ENCODE peak calls at places on chromosomes 4 and X, in eight cellular contexts. H, O, V, Y, I, J, W and X are unnamed samples.
A peak's percentile ranks its signal among the peaks of the same experiment; 100 is the strongest.

GRCh38 chr4:90127223-90127705 is at the start of gene CCSER1:
- DNase-seq in I (no peak), J (peak; percentile 7), Y (peak; percentile 48), O (peak; percentile 75), H (peak; percentile 22), V (peak; percentile 69), W (peak; percentile 67), X (peak; percentile 89)

GRCh38 chrX:153707406-153707805 is 16.8 kb downstream of the BCAP31 start:
- DNase-seq in H (no peak), W (no peak), J (no peak), V (no peak), Y (no peak), O (no peak), I (no peak), X (no peak)

GRCh38 chrX:7074135-7074907 is 73.2 kb upstream of the STS start:
- DNase-seq in I (no peak), O (no peak), V (no peak), J (no peak), H (no peak), W (no peak), Y (no peak), X (no peak)

GRCh38 chrX:105564536-105564935 is 257.8 kb upstream of the NRK start:
- DNase-seq in Y (no peak), W (no peak), H (no peak), V (no peak), O (no peak), I (peak; percentile 11), J (peak; percentile 90), X (no peak)

GRCh38 chr4:110787781-110788180 is 164.9 kb upstream of the PITX2 start:
- DNase-seq in I (no peak), W (no peak), O (no peak), V (no peak), J (peak; percentile 20), H (no peak), Y (no peak), X (no peak)

GRCh38 chrX:36214924-36215323 is 295.4 kb downstream of the CFAP47 start:
- DNase-seq in J (no peak), O (no peak), Y (no peak), V (no peak), W (no peak), I (no peak), H (no peak), X (no peak)

GRCh38 chr4:141338238-141338637 is 117.5 kb downstream of the ZNF330 start:
- DNase-seq in I (no peak), O (no peak), Y (no peak), H (no peak), V (no peak), J (no peak), W (no peak), X (no peak)

GRCh38 chrX:97389761-97390192 is 506.1 kb downstream of the RPA4 start:
- DNase-seq in I (peak; percentile 13), H (peak; percentile 55), W (no peak), O (no peak), V (peak; percentile 33), Y (no peak), J (peak; percentile 88), X (no peak)

GRCh38 chr4:65791111-65791806 is 121.0 kb upstream of the EPHA5 start:
- DNase-seq in Y (no peak), W (no peak), V (no peak), I (no peak), J (peak; percentile 59), O (no peak), H (no peak), X (no peak)

GRCh38 chr4:8547108-8547911 is 32.9 kb upstream of the GPR78 start:
- DNase-seq in O (no peak), H (peak; percentile 35), Y (peak; percentile 67), V (no peak), W (no peak), J (peak; percentile 84), I (peak; percentile 72), X (no peak)

GRCh38 chrX:130669233-130669632 is 233.8 kb downstream of the ENOX2 start:
- DNase-seq in H (no peak), V (no peak), I (no peak), Y (no peak), W (no peak), J (peak; percentile 51), O (no peak), X (no peak)

GRCh38 chrX:100928660-100929613 is at the start of gene XKRX:
- DNase-seq in J (peak; percentile 11), W (peak; percentile 35), I (no peak), H (peak; percentile 23), V (peak; percentile 53), Y (peak; percentile 40), O (peak; percentile 33), X (peak; percentile 75)

GRCh38 chrX:150575415-150575814 is 7.0 kb downstream of the MTM1 start:
- DNase-seq in W (no peak), Y (no peak), V (peak; percentile 68), J (peak; percentile 55), I (no peak), O (no peak), H (peak; percentile 36), X (no peak)

GRCh38 chrX:13120017-13120416 is 75.6 kb upstream of the FAM9C start:
- DNase-seq in V (peak; percentile 17), O (no peak), H (peak; percentile 77), W (no peak), J (peak; percentile 43), Y (no peak), I (no peak), X (peak; percentile 47)

GRCh38 chrX:39595977-39596376 is 501.8 kb downstream of the BCOR start:
- DNase-seq in H (no peak), Y (no peak), W (no peak), J (no peak), O (no peak), V (no peak), I (no peak), X (no peak)

GRCh38 chrX:39596437-39596836 is 501.3 kb downstream of the BCOR start:
- DNase-seq in V (no peak), I (no peak), W (no peak), H (no peak), Y (no peak), J (no peak), O (no peak), X (no peak)

GRCh38 chrX:39592776-39593175 is 505.0 kb downstream of the BCOR start:
- DNase-seq in H (no peak), I (no peak), V (no peak), Y (no peak), W (no peak), O (no peak), J (peak; percentile 26), X (no peak)

GRCh38 chrX:39591099-39591498 is 506.7 kb downstream of the BCOR start:
- DNase-seq in W (no peak), H (no peak), Y (no peak), I (no peak), O (no peak), V (no peak), J (no peak), X (no peak)
- TF ChIP-seq CTCF in W (no peak), H (no peak), Y (no peak), I (no peak), O (no peak), V (no peak), J (no peak), X (no peak)

DNA sequence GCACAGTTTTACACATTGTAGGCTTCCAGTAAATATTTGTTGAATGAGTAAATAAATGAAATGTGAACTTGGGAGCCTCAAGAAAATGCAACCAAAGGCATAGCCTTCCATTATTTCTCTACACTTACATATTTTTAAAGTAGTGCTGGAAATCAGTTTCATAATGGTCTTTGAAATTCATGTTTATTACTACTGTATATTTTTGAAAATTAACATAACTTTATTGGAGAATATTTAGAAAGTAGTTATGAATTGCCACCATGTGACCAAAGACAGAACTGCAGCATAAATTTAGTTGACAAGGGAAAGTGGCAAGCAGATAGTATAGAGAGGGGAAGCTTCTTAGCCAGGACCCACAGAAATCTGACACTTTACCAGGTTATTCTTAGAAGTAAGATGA is 6.4 kb downstream of the TCEAL8 start:
- DNase-seq in Y (peak; percentile 18), H (peak; percentile 16), V (no peak), I (peak; percentile 27), O (no peak), W (no peak), J (peak; percentile 30), X (no peak)
- TF ChIP-seq CTCF in Y (peak; percentile 36), H (no peak), V (no peak), I (peak; percentile 21), O (peak; percentile 57), W (peak; percentile 48), J (peak; percentile 49), X (peak; percentile 39)

GRCh38 chrX:103464071-103464773 is 55.1 kb downstream of the RAB40A start:
- DNase-seq in J (peak; percentile 69), O (peak; percentile 37), Y (peak; percentile 25), V (peak; percentile 13), I (peak; percentile 30), H (peak; percentile 54), W (no peak), X (no peak)
- TF ChIP-seq CTCF in J (peak; percentile 63), O (no peak), Y (peak; percentile 44), V (no peak), I (peak; percentile 45), H (no peak), W (peak; percentile 46), X (peak; percentile 9)

DNA sequence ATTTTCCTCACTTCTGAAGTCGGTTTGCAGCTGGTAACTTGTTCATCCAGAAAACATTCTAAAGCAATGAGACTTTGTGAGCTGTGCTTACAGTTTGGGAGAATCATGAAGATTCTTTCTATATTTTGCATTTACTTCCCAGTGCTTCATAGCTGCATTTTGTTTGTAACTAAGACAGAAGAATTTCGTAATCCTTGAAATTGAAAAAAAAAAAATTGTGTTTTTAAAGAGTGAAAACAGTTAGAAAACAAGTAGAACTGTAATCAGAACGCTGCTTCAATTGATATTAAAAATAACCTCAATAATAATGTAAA is 392.4 kb downstream of the UNC5C start:
- DNase-seq in Y (no peak), J (no peak), O (no peak), V (no peak), W (no peak), I (no peak), H (no peak), X (no peak)
- TF ChIP-seq CTCF in Y (no peak), J (no peak), O (peak; percentile 24), V (no peak), W (no peak), I (no peak), H (no peak), X (no peak)

DNA sequence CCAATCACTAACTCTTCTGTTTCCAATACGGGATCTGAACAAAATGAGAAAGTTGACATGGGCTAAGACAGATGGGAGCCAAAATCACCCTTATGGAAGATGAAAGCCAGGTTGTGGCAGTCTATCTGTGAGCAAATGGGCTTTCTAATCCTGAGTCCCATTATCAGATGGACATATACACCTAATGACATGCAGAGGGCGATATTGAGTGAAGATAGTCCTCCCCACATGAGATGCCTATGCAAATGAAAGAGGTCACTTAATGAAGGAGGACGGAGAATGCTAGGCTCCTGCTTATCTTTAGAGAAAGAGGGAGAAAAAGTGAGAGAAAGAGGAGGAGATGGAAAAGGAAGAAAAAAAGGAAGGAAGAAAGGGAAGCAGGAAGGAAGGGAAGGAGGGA is 547.5 kb downstream of the NLGN4X start:
- DNase-seq in W (no peak), H (no peak), I (peak; percentile 39), O (no peak), Y (no peak), V (no peak), J (peak; percentile 0), X (no peak)
- TF ChIP-seq CTCF in W (peak; percentile 42), H (no peak), I (peak; percentile 21), O (no peak), Y (no peak), V (no peak), J (no peak), X (no peak)